ENCODE peak calls at places on chromosomes 1 and 21, in seven cellular contexts. J is IMR-90, K is GDM1, H is H54, C is OCI-LY7, W is brain pericyte, P is H4. T is an unnamed sample.

GRCh38 chr1:53807916-53808315 is 30.2 kb downstream of the NDC1 start:
- DNase-seq in J (peak), K (no peak), H (no peak), C (no peak), W (no peak), P (peak), T (peak)

GRCh38 chr1:36256558-36257374 is 32.5 kb downstream of the THRAP3 start:
- DNase-seq in J (no peak), K (no peak), H (no peak), C (peak), W (no peak), P (no peak), T (no peak)

GRCh38 chr1:186682721-186683120 is 2.5 kb upstream of the PTGS2 start:
- DNase-seq in J (peak), K (no peak), H (no peak), C (no peak), W (no peak), P (no peak), T (no peak)

GRCh38 chr1:114130846-114131525 is 22.7 kb downstream of the SYT6 start:
- DNase-seq in J (no peak), K (no peak), H (no peak), C (no peak), W (no peak), P (no peak), T (no peak)

GRCh38 chr21:45098867-45099266 is 24.5 kb downstream of the ADARB1 start:
- DNase-seq in J (no peak), K (no peak), H (no peak), C (peak), W (no peak), P (no peak), T (peak)

GRCh38 chr1:226001852-226002666 is 2.9 kb upstream of the SDE2 start:
- DNase-seq in J (no peak), K (peak), H (no peak), C (peak), W (no peak), P (peak), T (no peak)

GRCh38 chr1:164440222-164440621 is 118.8 kb upstream of the PBX1 start:
- DNase-seq in J (no peak), K (no peak), H (no peak), C (no peak), W (no peak), P (peak), T (no peak)

GRCh38 chr1:179025975-179026812 is 500 bp downstream of the FAM20B start:
- DNase-seq in J (no peak), K (peak), H (peak), C (peak), W (peak), P (peak), T (peak)

GRCh38 chr1:221543529-221544120 is 198.3 kb downstream of the DUSP10 start:
- DNase-seq in J (peak), K (peak), H (no peak), C (no peak), W (no peak), P (peak), T (no peak)

GRCh38 chr1:227357229-227358078 is 39.2 kb upstream of the CDC42BPA start:
- DNase-seq in J (peak), K (no peak), H (peak), C (no peak), W (peak), P (peak), T (no peak)

GRCh38 chr1:240739139-240739538 is 127.2 kb upstream of the GREM2 start:
- DNase-seq in J (no peak), K (no peak), H (no peak), C (no peak), W (no peak), P (no peak), T (no peak)

GRCh38 chr1:156146749-156147405 is 6.5 kb upstream of the SEMA4A start:
- DNase-seq in J (no peak), K (no peak), H (no peak), C (no peak), W (no peak), P (no peak), T (peak)

GRCh38 chr1:206723500-206724472 is 39.1 kb downstream of the MAPKAPK2 start:
- DNase-seq in J (peak), K (no peak), H (peak), C (no peak), W (no peak), P (peak), T (no peak)

GRCh38 chr21:36169465-36170128 is 13.0 kb downstream of the DOP1B start:
- DNase-seq in J (no peak), K (no peak), H (no peak), C (no peak), W (no peak), P (no peak), T (no peak)

GRCh38 chr1:204254031-204254661 is 40.4 kb upstream of the GOLT1A start:
- DNase-seq in J (peak), K (no peak), H (no peak), C (no peak), W (no peak), P (peak), T (no peak)

GRCh38 chr21:38308010-38308784 is 51.4 kb downstream of the KCNJ15 start:
- DNase-seq in J (peak), K (no peak), H (no peak), C (no peak), W (no peak), P (no peak), T (no peak)

GRCh38 chr1:7525664-7526063 is 245.4 kb upstream of the VAMP3 start:
- DNase-seq in J (no peak), K (no peak), H (no peak), C (no peak), W (no peak), P (no peak), T (no peak)

GRCh38 chr1:207021139-207021861 is 11.3 kb downstream of the C1orf116 start:
- DNase-seq in J (peak), K (no peak), H (no peak), C (no peak), W (no peak), P (no peak), T (no peak)

GRCh38 chr1:16375521-16376359 is 8.7 kb downstream of the SZRD1 start:
- DNase-seq in J (peak), K (no peak), H (no peak), C (no peak), W (no peak), P (no peak), T (no peak)

GRCh38 chr1:59169703-59170102 is 127.2 kb upstream of the FGGY start:
- DNase-seq in J (no peak), K (no peak), H (no peak), C (no peak), W (no peak), P (no peak), T (no peak)

GRCh38 chr1:225945564-225945963 is 4.5 kb upstream of the LEFTY2 start:
- DNase-seq in J (no peak), K (no peak), H (no peak), C (no peak), W (no peak), P (no peak), T (no peak)

GRCh38 chr1:108643492-108644333 is 17.2 kb downstream of the HENMT1 start:
- DNase-seq in J (peak), K (peak), H (peak), C (peak), W (no peak), P (peak), T (peak)

GRCh38 chr1:59138402-59138801 is 158.5 kb upstream of the FGGY start:
- DNase-seq in J (no peak), K (peak), H (no peak), C (no peak), W (no peak), P (no peak), T (no peak)

GRCh38 chr1:24501371-24502167 is 1.1 kb upstream of the RCAN3 start:
- DNase-seq in J (no peak), K (peak), H (peak), C (peak), W (no peak), P (peak), T (no peak)

GRCh38 chr1:3695326-3696217 is 43.3 kb downstream of the TP73 start:
- DNase-seq in J (peak), K (no peak), H (peak), C (peak), W (no peak), P (peak), T (no peak)

GRCh38 chr1:206694151-206694550 is 9.4 kb downstream of the MAPKAPK2 start:
- DNase-seq in J (no peak), K (no peak), H (no peak), C (no peak), W (no peak), P (no peak), T (no peak)

GRCh38 chr1:35062518-35063196 is 16.5 kb upstream of the ZMYM1 start:
- DNase-seq in J (peak), K (no peak), H (peak), C (peak), W (no peak), P (peak), T (no peak)

GRCh38 chr21:40548134-40548533 is 298.8 kb downstream of the DSCAM start:
- DNase-seq in J (no peak), K (no peak), H (no peak), C (no peak), W (no peak), P (no peak), T (peak)

GRCh38 chr1:36438715-36439114 is 11.5 kb downstream of the OSCP1 start:
- DNase-seq in J (no peak), K (no peak), H (no peak), C (no peak), W (no peak), P (no peak), T (no peak)

GRCh38 chr1:230176871-230177411 is 109.9 kb downstream of the GALNT2 start:
- DNase-seq in J (peak), K (no peak), H (no peak), C (no peak), W (no peak), P (no peak), T (peak)

GRCh38 chr1:14689996-14690614 is 91.6 kb downstream of the KAZN start:
- DNase-seq in J (no peak), K (no peak), H (peak), C (no peak), W (no peak), P (peak), T (no peak)

GRCh38 chr21:38702196-38702595 is 103.5 kb upstream of the ETS2 start:
- DNase-seq in J (no peak), K (no peak), H (no peak), C (no peak), W (no peak), P (no peak), T (no peak)

T was measured in NCI-H524.